ENCODE peak calls at places on chromosomes 3 and 15, in seven cellular contexts. R is HepG2, M is K562, W is SK-N-SH, Q is GM12878, D is GM12892, Z is H1. H is an unnamed sample.

GRCh38 chr3:49609314-49609713 is 55.0 kb downstream of the BSN start:
- DNase-seq in R (no peak), M (no peak), W (no peak), Q (no peak), D (no peak), Z (no peak), H (no peak)

GRCh38 chr3:197541756-197542539 is 13.8 kb downstream of the BDH1 start:
- DNase-seq in R (no peak), M (peak; percentile 73), W (peak; percentile 92), Q (no peak), D (no peak), Z (no peak), H (no peak)

GRCh38 chr3:60953406-60953805 is 297.8 kb downstream of the FHIT start:
- DNase-seq in R (no peak), M (no peak), W (no peak), Q (no peak), D (no peak), Z (no peak), H (no peak)

GRCh38 chr3:32500225-32500624 is 2.4 kb downstream of the CMTM6 start:
- DNase-seq in R (no peak), M (no peak), W (no peak), Q (no peak), D (no peak), Z (no peak), H (no peak)

GRCh38 chr3:184711366-184712247 is at the start of gene MAGEF1:
- DNase-seq in R (peak; percentile 79), M (peak; percentile 93), W (peak; percentile 95), Q (peak; percentile 24), D (peak; percentile 71), Z (peak; percentile 67), H (peak; percentile 75)

GRCh38 chr3:106183762-106184391 is 315.1 kb upstream of the CBLB start:
- DNase-seq in R (no peak), M (no peak), W (no peak), Q (peak; percentile 81), D (no peak), Z (no peak), H (no peak)

GRCh38 chr15:58467121-58467721 is 35.4 kb downstream of the LIPC start:
- DNase-seq in R (peak; percentile 83), M (no peak), W (no peak), Q (no peak), D (no peak), Z (no peak), H (no peak)

GRCh38 chr15:66838671-66839239 is 136.7 kb downstream of the SMAD6 start:
- DNase-seq in R (peak; percentile 33), M (peak; percentile 49), W (peak; percentile 69), Q (no peak), D (no peak), Z (no peak), H (no peak)

GRCh38 chr15:60962087-60962486 is 267.0 kb downstream of the RORA start:
- DNase-seq in R (no peak), M (no peak), W (no peak), Q (no peak), D (no peak), Z (no peak), H (no peak)

GRCh38 chr3:183087184-183087583 is 12.1 kb downstream of the MCCC1 start:
- DNase-seq in R (no peak), M (no peak), W (no peak), Q (no peak), D (no peak), Z (no peak), H (no peak)

GRCh38 chr3:183082355-183082915 is 16.9 kb downstream of the MCCC1 start:
- DNase-seq in R (no peak), M (no peak), W (no peak), Q (no peak), D (no peak), Z (no peak), H (no peak)

GRCh38 chr3:183080628-183081027 is 18.7 kb downstream of the MCCC1 start:
- DNase-seq in R (no peak), M (no peak), W (no peak), Q (no peak), D (no peak), Z (no peak), H (no peak)

GRCh38 chr3:183081459-183082183 is 17.7 kb downstream of the MCCC1 start:
- DNase-seq in R (no peak), M (peak; percentile 18), W (no peak), Q (no peak), D (no peak), Z (no peak), H (no peak)

GRCh38 chr3:183085634-183086390 is 13.5 kb downstream of the MCCC1 start:
- DNase-seq in R (no peak), M (peak; percentile 76), W (peak; percentile 47), Q (no peak), D (no peak), Z (no peak), H (no peak)
- TF ChIP-seq TAF1 in R (no peak), M (no peak), W (no peak), Q (no peak), D (no peak), Z (no peak), H (no peak)

GRCh38 chr3:141335531-141336042 is 32.7 kb upstream of the ZBTB38 start:
- DNase-seq in R (no peak), M (no peak), W (no peak), Q (no peak), D (no peak), Z (no peak), H (no peak)

GRCh38 chr3:141334627-141335250 is 33.6 kb upstream of the ZBTB38 start:
- DNase-seq in R (no peak), M (no peak), W (no peak), Q (no peak), D (no peak), Z (no peak), H (no peak)

GRCh38 chr3:141338881-141339280 is 29.4 kb upstream of the ZBTB38 start:
- DNase-seq in R (no peak), M (no peak), W (no peak), Q (no peak), D (no peak), Z (no peak), H (no peak)

GRCh38 chr3:141337523-141337854 is 30.8 kb upstream of the ZBTB38 start:
- DNase-seq in R (no peak), M (no peak), W (no peak), Q (no peak), D (no peak), Z (no peak), H (no peak)

GRCh38 chr3:141336672-141337522 is 31.4 kb upstream of the ZBTB38 start:
- DNase-seq in R (peak; percentile 56), M (peak; percentile 49), W (no peak), Q (peak; percentile 95), D (peak; percentile 42), Z (no peak), H (peak; percentile 55)
- TF ChIP-seq TAF1 in R (no peak), M (no peak), W (no peak), Q (no peak), D (no peak), Z (no peak), H (no peak)

GRCh38 chr3:23161308-23161707 is 41.8 kb upstream of the UBE2E2 start:
- DNase-seq in R (no peak), M (no peak), W (no peak), Q (no peak), D (no peak), Z (no peak), H (no peak)
- TF ChIP-seq TAF1 in R (no peak), M (no peak), W (no peak), Q (no peak), D (no peak), Z (no peak), H (no peak)

DNA sequence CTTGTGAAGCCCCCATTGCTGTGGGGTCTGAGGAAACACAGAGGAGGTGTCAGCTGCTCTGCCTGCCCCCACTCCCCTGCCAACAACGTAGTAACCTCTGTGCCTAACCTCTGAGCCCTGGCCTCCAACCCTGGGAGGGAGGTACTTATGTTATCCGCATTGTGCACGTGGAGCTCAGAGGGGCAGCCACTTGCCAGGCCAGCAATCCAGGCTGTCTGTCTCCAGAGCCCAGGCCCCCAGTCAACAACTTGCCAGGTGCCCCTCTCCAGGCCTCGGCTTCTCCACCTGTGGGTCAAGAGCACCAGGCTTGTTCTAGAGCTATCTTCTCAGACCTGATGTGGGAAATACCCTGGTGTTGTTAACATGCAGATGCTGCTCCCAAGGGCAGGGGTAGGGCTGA is 2.7 kb downstream of the TPRA1 start:
- DNase-seq in R (no peak), M (no peak), W (no peak), Q (no peak), D (no peak), Z (no peak), H (no peak)
- TF ChIP-seq TAF1 in R (no peak), M (no peak), W (no peak), Q (no peak), D (no peak), Z (no peak), H (no peak)

GRCh38 chr15:83284563-83285283 is at the start of gene BNC1:
- DNase-seq in R (no peak), M (no peak), W (no peak), Q (no peak), D (no peak), Z (no peak), H (no peak)
- TF ChIP-seq TAF1 in R (no peak), M (no peak), W (no peak), Q (no peak), D (no peak), Z (no peak), H (no peak)

DNA sequence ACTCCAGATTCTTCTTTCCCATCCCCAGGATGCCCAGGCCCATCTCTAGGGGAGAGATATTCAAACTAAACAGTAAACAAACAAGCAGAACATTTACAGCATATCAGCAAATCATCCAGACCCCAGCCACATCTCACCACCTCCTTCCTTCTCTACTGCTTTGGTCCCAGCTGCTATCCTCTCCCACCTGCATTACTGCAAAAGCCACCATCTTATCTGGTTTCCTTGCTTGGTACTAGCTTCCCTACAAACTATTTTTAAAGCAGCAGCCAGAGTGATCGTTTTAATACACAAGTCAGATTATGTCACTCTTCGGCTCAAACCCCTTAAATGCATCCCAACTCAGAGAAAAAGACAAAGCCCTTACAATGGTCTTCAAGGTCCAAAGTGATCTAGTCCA is 4.8 kb downstream of the LYSMD2 start:
- DNase-seq in R (no peak), M (no peak), W (no peak), Q (no peak), D (no peak), Z (no peak), H (no peak)
- TF ChIP-seq TAF1 in R (no peak), M (no peak), W (no peak), Q (no peak), D (no peak), Z (no peak), H (no peak)

DNA sequence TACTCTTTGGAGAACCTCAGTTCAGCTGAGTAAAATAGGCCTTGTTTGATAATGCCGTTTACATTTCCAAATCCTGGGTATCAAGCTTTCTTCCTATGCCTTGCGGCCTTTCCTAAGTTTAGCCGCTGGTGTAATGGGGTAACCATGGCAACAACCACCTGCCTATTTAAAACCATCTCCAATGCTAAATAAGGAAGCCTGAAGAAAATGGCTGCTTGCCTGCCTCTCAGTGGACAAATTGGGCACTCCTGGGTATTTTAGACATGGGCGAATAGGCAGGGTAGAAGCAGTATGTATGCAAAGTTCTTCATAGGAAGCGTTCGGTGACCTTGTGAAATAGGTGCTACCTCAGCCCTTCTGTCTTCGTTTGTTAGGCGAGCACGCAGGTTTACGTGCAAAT is 122.7 kb downstream of the DGKG start:
- DNase-seq in R (no peak), M (no peak), W (no peak), Q (no peak), D (no peak), Z (no peak), H (no peak)
- TF ChIP-seq TAF1 in R (no peak), M (no peak), W (no peak), Q (no peak), D (no peak), Z (no peak), H (no peak)